ENCODE peak calls at places on chromosomes 13 and 19, in eight cellular contexts. H is tibial nerve, U is H1, S is ovary, L is esophagus muscularis mucosa, F is A549, X is upper lobe of left lung, Z is transverse colon. M is an unnamed sample.

GRCh38 chr19:46975918-46976782 is 43.5 kb upstream of the NPAS1 start:
- DNase-seq in Z (peak; percentile 76), X (peak; percentile 92), L (peak; percentile 96), U (peak; percentile 59), S (peak; percentile 92), H (peak; percentile 90), F (peak; percentile 58), M (peak; percentile 97)

GRCh38 chr13:95317037-95317989 is 16.1 kb upstream of the ABCC4 start:
- DNase-seq in U (no peak), F (no peak), H (no peak), L (no peak), S (no peak), X (peak; percentile 38), Z (no peak), M (no peak)

GRCh38 chr13:21625366-21625765 is 21.4 kb upstream of the MICU2 start:
- DNase-seq in L (no peak), Z (peak; percentile 19), X (no peak), S (no peak), U (no peak), H (no peak), F (peak; percentile 45), M (no peak)

GRCh38 chr13:50529154-50529882 is 314.2 kb downstream of the DLEU7 start:
- DNase-seq in U (no peak), L (no peak), S (peak; percentile 83), H (peak; percentile 65), X (peak; percentile 88), F (peak; percentile 67), Z (peak; percentile 84), M (peak; percentile 87)

GRCh38 chr19:45322311-45322710 is 364 bp downstream of the CKM start:
- DNase-seq in L (no peak), H (no peak), Z (no peak), U (no peak), X (no peak), F (no peak), S (no peak), M (no peak)

GRCh38 chr13:81058211-81058915 is 717.4 kb upstream of the SPRY2 start:
- DNase-seq in X (no peak), H (no peak), F (no peak), U (no peak), S (no peak), L (no peak), Z (no peak), M (no peak)

GRCh38 chr19:18282788-18283141 is 1.3 kb upstream of the JUND start:
- DNase-seq in L (no peak), U (no peak), S (no peak), Z (peak; percentile 77), F (peak; percentile 65), X (no peak), H (no peak), M (no peak)

GRCh38 chr19:13930402-13930801 is 7.8 kb downstream of the PODNL1 start:
- DNase-seq in H (no peak), U (no peak), L (no peak), Z (no peak), S (no peak), F (no peak), X (no peak), M (no peak)

GRCh38 chr13:99261040-99261439 is 2.9 kb upstream of the GPR18 start:
- DNase-seq in X (no peak), L (no peak), Z (no peak), S (no peak), U (no peak), F (no peak), H (no peak), M (no peak)

GRCh38 chr13:24899601-24900000 is 135.6 kb downstream of the RNF17 start:
- DNase-seq in S (no peak), Z (no peak), L (peak; percentile 57), H (no peak), F (no peak), U (no peak), X (no peak), M (no peak)

GRCh38 chr19:47848871-47849473 is 10.1 kb upstream of the TPRX2 start:
- DNase-seq in U (peak; percentile 62), S (no peak), Z (no peak), F (peak; percentile 82), X (no peak), H (no peak), L (no peak), M (no peak)

GRCh38 chr13:114109646-114110045 is 22.8 kb downstream of the RASA3 start:
- DNase-seq in L (no peak), H (peak; percentile 35), U (no peak), X (peak; percentile 21), S (peak; percentile 27), F (no peak), Z (peak; percentile 32), M (no peak)

GRCh38 chr13:96984061-96984508 is 10.2 kb downstream of the OXGR1 start:
- DNase-seq in X (peak; percentile 70), L (no peak), H (no peak), Z (peak; percentile 76), U (no peak), F (no peak), S (no peak), M (peak; percentile 78)

DNA sequence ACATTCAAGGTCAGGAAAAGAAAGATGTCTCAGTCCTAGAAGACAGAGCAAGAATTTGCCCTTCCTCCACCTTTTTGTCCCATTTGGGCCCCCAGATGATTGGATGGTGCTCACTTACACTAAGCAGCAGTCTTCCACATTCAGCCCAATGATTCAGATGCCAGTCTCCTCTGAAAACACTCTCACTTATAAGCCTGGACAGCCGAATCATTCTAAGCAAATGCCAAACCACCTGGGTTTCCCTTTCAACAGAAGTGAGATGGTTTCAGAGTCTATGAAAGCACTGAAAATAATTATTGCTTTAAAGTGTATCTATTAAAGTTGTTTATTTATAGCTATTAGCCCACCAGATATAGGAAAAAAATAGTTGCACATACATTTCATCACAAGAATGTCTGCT is 1599.4 kb downstream of the OLFM4 start:
- DNase-seq in X (no peak), F (no peak), S (no peak), U (no peak), Z (no peak), H (no peak), L (no peak), M (no peak)
- TF ChIP-seq POLR2A in X (no peak), F (no peak), S (no peak), U (no peak), Z (no peak), H (no peak), L (no peak), M (no peak)

GRCh38 chr19:49916839-49917733 is 11.9 kb upstream of the ATF5 start:
- DNase-seq in H (no peak), L (no peak), X (no peak), U (no peak), S (no peak), F (no peak), Z (no peak), M (no peak)

GRCh38 chr19:49911381-49912145 is 14.9 kb upstream of the IL4I1 start:
- DNase-seq in F (no peak), S (no peak), Z (no peak), X (no peak), L (no peak), H (no peak), U (no peak), M (no peak)

GRCh38 chr19:49915271-49915670 is 13.7 kb upstream of the ATF5 start:
- DNase-seq in U (no peak), L (no peak), H (no peak), Z (no peak), F (no peak), X (no peak), S (no peak), M (no peak)

GRCh38 chr19:49912965-49913685 is 15.9 kb upstream of the ATF5 start:
- DNase-seq in S (peak; percentile 54), Z (no peak), L (no peak), X (no peak), F (no peak), U (no peak), H (no peak), M (no peak)

DNA sequence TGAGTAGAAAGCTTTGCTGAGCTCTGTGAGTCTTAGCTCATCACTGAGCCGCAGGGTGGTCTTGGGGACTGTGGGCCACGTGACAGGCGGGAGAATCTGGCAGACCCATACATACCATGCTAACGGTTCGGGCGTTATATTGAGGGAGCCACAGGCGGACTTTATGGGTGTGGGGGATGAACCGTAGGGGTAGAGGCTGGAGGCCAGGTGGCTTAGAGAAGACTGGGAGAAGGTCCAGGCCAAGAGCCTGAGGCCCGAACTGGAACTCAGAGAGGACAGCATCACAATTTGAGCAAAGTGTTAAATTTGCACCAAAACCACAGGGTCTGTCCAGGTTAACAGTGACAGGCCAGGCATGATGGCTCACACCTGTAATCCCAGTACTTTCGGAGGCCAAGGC is 15.3 kb upstream of the ATF5 start:
- DNase-seq in L (no peak), U (no peak), S (no peak), Z (no peak), F (no peak), X (no peak), H (no peak), M (no peak)
- H3K4me1 ChIP-seq in L (peaks cover 24% of the 10 kb centered on the region), U (no peaks in the 10 kb centered on the region), S (peaks cover 9% of the 10 kb centered on the region), Z (peaks cover 6% of the 10 kb centered on the region), F (no peaks in the 10 kb centered on the region), X (peaks cover 9% of the 10 kb centered on the region), H (peaks cover 8% of the 10 kb centered on the region), M (no peaks in the 10 kb centered on the region)

GRCh38 chr19:40716031-40716654 is 543 bp downstream of the COQ8B start:
- DNase-seq in S (peak; percentile 70), X (no peak), F (peak; percentile 93), L (no peak), H (no peak), U (no peak), Z (no peak), M (no peak)
- TF ChIP-seq EP300 in S (no peak), X (no peak), F (no peak), L (no peak), H (no peak), U (no peak), Z (no peak), M (no peak)

DNA sequence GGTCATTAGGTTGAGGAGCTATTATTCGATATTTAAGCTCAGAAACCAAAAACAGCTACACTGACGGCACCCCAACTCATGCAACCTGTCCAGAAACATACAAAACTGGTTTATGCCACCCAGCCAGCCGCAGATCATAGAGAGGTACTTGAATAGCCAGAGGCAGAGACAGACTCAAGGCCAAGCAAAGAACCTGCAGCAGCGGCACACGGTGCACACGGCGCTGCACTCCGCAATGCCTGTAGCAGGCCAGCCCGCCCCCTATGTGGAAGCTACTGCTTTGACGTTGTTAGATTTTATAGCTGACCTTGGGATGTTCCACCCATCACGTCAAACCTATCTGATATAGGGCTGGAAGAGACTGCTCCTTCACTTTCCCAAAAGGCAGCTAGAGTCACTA is 11.9 kb upstream of the DHRS12 start:
- DNase-seq in Z (no peak), L (no peak), X (no peak), F (no peak), U (no peak), H (no peak), S (no peak), M (no peak)
- TF ChIP-seq POLR2A in Z (no peak), L (no peak), X (no peak), F (no peak), U (no peak), H (no peak), S (no peak), M (no peak)